ENCODE peak calls at places on chromosomes 2 and 18, in nine cellular contexts. U, F, G, P, X, L, Q, I and V are unnamed samples.

GRCh38 chr2:134142341-134142738 is 111.5 kb upstream of the MGAT5 start:
- DNase-seq in G (no peak), F (no peak), I (no peak), Q (no peak), U (no peak), X (no peak), P (no peak), L (no peak), V (no peak)

GRCh38 chr2:178072383-178073301 is at the start of gene PDE11A:
- DNase-seq in P (peak; percentile 94), Q (peak; percentile 85), I (no peak), X (peak; percentile 85), L (peak; percentile 5), U (peak; percentile 85), G (peak; percentile 52), F (peak; percentile 95), V (peak; percentile 62)

GRCh38 chr2:156321243-156321904 is 11.1 kb downstream of the NR4A2 start:
- DNase-seq in U (no peak), F (peak; percentile 40), P (no peak), Q (peak; percentile 20), L (peak; percentile 12), X (no peak), G (no peak), I (peak; percentile 48), V (no peak)

GRCh38 chr18:79552696-79553095 is 126.9 kb upstream of the CTDP1 start:
- DNase-seq in G (no peak), P (no peak), F (no peak), X (no peak), U (peak; percentile 66), I (no peak), Q (no peak), L (no peak), V (no peak)

GRCh38 chr2:27807476-27807875 is 36.0 kb downstream of the MRPL33 start:
- DNase-seq in I (peak; percentile 11), Q (peak; percentile 55), G (no peak), U (no peak), P (peak; percentile 59), L (no peak), X (no peak), F (peak; percentile 45), V (no peak)

GRCh38 chr2:84846041-84846663 is 34.7 kb downstream of the TRABD2A start:
- DNase-seq in G (no peak), X (no peak), L (no peak), U (no peak), F (no peak), I (peak; percentile 48), Q (no peak), P (no peak), V (no peak)

GRCh38 chr18:51196116-51196810 is 1.2 kb downstream of the MEX3C start:
- DNase-seq in F (peak; percentile 49), G (no peak), U (peak; percentile 84), I (peak; percentile 46), Q (peak; percentile 11), L (no peak), P (no peak), X (no peak), V (no peak)

GRCh38 chr18:79781331-79781941 is 16.3 kb upstream of the KCNG2 start:
- DNase-seq in P (no peak), G (no peak), F (no peak), U (peak; percentile 71), Q (no peak), L (no peak), I (no peak), X (no peak), V (no peak)

GRCh38 chr2:239581352-239581901 is 180.6 kb upstream of the HDAC4 start:
- DNase-seq in I (no peak), F (no peak), Q (no peak), P (no peak), U (no peak), L (no peak), G (peak; percentile 20), X (no peak), V (no peak)

GRCh38 chr2:149000168-149000938 is 38.1 kb upstream of the LYPD6B start:
- DNase-seq in L (no peak), G (no peak), X (no peak), U (no peak), Q (no peak), I (no peak), F (no peak), P (no peak), V (no peak)

GRCh38 chr2:160565099-160565498 is 71.5 kb upstream of the RBMS1 start:
- DNase-seq in Q (no peak), G (no peak), P (no peak), U (no peak), F (no peak), X (no peak), I (no peak), L (no peak), V (no peak)

GRCh38 chr18:2545155-2545554 is 26.1 kb downstream of the METTL4 start:
- DNase-seq in X (no peak), G (no peak), P (no peak), I (no peak), U (no peak), F (no peak), L (no peak), Q (no peak), V (no peak)

GRCh38 chr18:2549462-2549861 is 21.8 kb downstream of the METTL4 start:
- DNase-seq in U (no peak), I (no peak), F (no peak), L (no peak), G (no peak), X (no peak), Q (no peak), P (no peak), V (no peak)

GRCh38 chr18:2551425-2551824 is 19.9 kb downstream of the METTL4 start:
- DNase-seq in F (no peak), Q (no peak), P (no peak), G (no peak), U (no peak), X (no peak), I (no peak), L (no peak), V (no peak)

DNA sequence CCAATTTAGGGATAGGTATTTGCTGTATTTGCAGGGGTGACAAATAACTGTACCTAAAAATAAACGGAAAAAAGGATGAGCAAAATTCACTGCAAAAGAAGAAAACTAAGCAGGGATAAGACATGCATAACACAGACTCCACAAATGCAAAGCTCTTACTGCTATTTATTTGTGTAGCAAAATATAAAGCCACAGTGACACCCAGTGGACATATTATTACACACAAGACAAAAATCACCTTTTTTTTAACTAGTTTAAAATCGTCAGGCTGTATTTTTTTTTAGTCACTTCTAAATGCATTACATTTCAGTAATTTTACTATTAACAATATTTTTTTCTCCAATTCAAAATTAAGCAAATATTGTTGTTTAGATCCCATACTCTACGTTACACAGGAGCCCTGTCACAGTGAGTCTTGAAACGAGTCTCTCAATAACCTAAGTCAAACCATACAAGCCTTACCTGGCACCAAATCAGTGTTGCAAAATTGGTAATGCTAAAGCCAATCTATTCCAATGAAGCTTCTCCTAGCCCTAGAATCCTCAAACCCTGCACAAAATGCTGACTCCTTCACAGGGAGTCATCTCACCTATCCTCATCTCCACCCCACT is 23.7 kb downstream of the METTL4 start:
- DNase-seq in I (no peak), U (no peak), X (no peak), Q (peak; percentile 68), F (no peak), P (no peak), L (peak; percentile 42), G (no peak), V (no peak)
- TF ChIP-seq CTCF in I (peak; percentile 79), U (no peak), X (peak; percentile 37), Q (peak; percentile 28), F (peak; percentile 59), P (peak; percentile 33), L (peak; percentile 56), G (peak; percentile 73), V (peak; percentile 80)

DNA sequence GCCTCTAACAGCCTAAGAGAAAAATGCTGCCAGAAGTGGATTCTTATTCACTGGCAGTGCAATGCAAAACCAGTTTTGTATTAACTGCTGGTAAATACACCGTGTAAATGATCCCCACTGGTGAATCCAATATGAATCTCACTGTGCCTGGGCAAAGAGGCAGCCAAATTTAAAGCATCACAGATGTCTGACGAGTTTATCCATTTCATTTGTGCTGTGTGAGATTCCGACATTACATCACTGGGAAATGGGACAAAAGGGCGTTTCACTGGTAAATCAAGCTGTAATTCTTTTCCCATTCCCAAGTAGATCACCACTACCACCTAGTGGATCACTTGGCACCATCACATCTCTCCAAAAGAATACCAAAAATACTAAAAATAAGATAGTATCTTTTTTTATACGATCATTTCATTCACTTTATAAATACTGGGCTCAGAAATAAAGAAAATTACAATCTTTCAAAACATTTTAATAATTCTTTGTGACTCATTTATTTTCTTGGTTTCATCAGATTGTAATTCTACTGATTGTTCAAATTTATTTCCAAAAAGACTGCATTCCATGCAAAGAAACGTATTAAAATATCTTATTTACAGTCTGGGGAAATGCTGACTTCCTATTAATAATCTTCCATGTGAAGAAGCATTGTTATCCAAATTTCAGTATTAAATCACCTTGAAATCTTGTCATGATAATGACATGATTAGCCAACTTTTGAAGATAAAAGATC is 125.6 kb downstream of the GRB14 start:
- DNase-seq in L (no peak), U (no peak), F (no peak), P (no peak), Q (peak; percentile 66), G (no peak), X (no peak), I (no peak), V (no peak)
- TF ChIP-seq CTCF in L (no peak), U (no peak), F (peak; percentile 16), P (peak; percentile 51), Q (peak; percentile 72), G (no peak), X (peak; percentile 54), I (no peak), V (peak; percentile 62)

DNA sequence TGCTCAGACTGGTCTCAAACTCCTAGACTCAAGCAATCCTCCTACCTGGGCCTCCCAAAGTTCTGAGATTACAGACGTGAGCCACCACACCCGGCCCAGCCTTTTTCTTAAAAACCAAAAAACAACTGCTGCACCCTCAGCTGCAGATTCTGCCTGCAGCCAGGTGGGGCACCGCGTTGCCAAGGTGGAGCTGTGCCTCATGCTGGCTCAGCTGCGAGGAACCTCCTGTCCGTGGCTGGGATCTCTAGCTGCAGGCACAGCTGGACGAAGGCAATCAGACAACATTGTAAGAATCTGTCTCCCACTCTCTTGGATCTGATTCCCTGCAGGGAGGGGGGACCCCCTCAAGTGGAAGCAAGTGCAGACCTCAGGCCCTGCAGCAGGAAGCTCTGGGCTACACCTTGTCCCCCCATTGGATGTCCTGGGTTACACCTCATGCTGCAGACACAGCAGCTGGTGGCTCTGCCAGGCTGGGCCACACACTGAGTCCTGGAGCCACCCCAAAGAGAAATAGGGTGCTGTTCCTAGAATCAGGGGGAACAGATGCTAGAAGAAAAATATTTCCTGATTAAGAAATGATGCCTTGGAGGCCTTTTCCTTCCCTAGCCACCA is 24.1 kb downstream of the CIDEA start:
- DNase-seq in G (no peak), P (no peak), U (no peak), I (no peak), Q (peak; percentile 36), X (no peak), L (no peak), F (no peak), V (no peak)
- TF ChIP-seq CTCF in G (no peak), P (no peak), U (no peak), I (no peak), Q (peak; percentile 27), X (peak; percentile 68), L (no peak), F (no peak), V (peak; percentile 25)

DNA sequence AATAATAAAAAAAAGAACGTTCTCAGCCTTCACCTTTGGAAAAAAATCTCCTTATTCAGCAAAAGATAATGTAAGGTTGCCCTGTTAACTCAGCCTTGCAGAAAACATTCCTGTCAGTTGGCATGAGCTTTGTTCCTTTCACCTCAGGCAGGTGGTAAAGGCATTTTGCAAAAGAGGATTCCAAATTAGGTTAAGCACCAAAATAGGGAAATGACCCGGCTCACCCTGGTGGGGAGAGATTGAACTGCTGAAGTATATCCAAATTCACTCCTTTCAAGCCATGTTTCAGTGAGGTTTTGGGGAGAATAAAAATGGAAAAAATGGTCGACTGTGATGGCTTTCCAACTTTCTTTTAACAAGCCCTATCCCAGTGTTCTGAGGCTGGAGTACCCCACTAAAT is 1988.8 kb upstream of the PIK3C3 start:
- DNase-seq in I (no peak), L (no peak), X (peak; percentile 54), P (no peak), G (no peak), Q (no peak), U (no peak), F (no peak), V (no peak)
- TF ChIP-seq CTCF in I (no peak), L (no peak), X (peak; percentile 67), P (no peak), G (no peak), Q (peak; percentile 51), U (no peak), F (no peak), V (peak; percentile 37)